ENCODE peak calls at places on chromosomes 13 and 19, in five cellular contexts. E, N, Z, G and W are unnamed samples.

GRCh38 chr13:30429721-30430694 is 7.7 kb downstream of the UBE2L5 start:
- DNase-seq in G (no peak), N (no peak), E (no peak), Z (no peak), W (no peak)

GRCh38 chr19:10389863-10390262 is 9.5 kb upstream of the TYK2 start:
- DNase-seq in Z (no peak), N (no peak), G (no peak), E (no peak), W (no peak)

GRCh38 chr13:34039678-34040077 is 221.7 kb downstream of the RFC3 start:
- DNase-seq in N (no peak), Z (no peak), E (no peak), G (no peak), W (no peak)

GRCh38 chr19:40241809-40242384 is 15.4 kb upstream of the CCNP start:
- DNase-seq in E (peak; percentile 66), N (no peak), Z (no peak), G (no peak), W (no peak)

GRCh38 chr19:35248310-35249145 is at the start of gene LSR:
- DNase-seq in E (peak; percentile 69), G (peak; percentile 97), Z (peak; percentile 54), N (peak; percentile 59), W (peak; percentile 92)

GRCh38 chr13:113815151-113816058 is 48.5 kb downstream of the GAS6 start:
- DNase-seq in N (no peak), Z (no peak), G (no peak), E (no peak), W (no peak)

GRCh38 chr19:14718522-14719113 is 28.8 kb downstream of the ZNF333 start:
- DNase-seq in G (no peak), Z (no peak), N (no peak), E (no peak), W (no peak)

GRCh38 chr19:5292843-5293606 is 47.6 kb downstream of the PTPRS start:
- DNase-seq in G (no peak), Z (peak; percentile 36), N (peak; percentile 45), E (peak; percentile 84), W (peak; percentile 68)

GRCh38 chr13:45607931-45608330 is 7.6 kb downstream of the ERICH6B start:
- DNase-seq in G (no peak), E (no peak), N (no peak), Z (no peak), W (no peak)

GRCh38 chr13:48562296-48563066 is 29.6 kb upstream of the RCBTB2 start:
- DNase-seq in Z (peak; percentile 55), G (no peak), E (no peak), N (peak; percentile 13), W (no peak)